ENCODE peak calls at places on chromosomes 2 and 18, in seven cellular contexts. L is uterus; M is T-helper 2 cell; T is stimulated activated CD4-positive, alpha-beta T cell treated with anti-CD3 and anti-CD28 coated beads, Interleukin-15, amount 100 ng/mL, for 24 hours; F is fibroblast of the conjunctiva; D is NCI-H1417; S is esophagus squamous epithelium. R is an unnamed sample.

GRCh38 chr2:55010915-55011314 is 39.3 kb downstream of the RTN4 start:
- DNase-seq in T (no peak), M (no peak), F (no peak), D (no peak), L (no peak), S (no peak), R (no peak)

GRCh38 chr2:105410554-105410953 is 11.7 kb upstream of the FHL2 start:
- DNase-seq in M (no peak), T (no peak), F (no peak), D (no peak), S (no peak), L (no peak), R (no peak)

GRCh38 chr2:176174850-176175728 is 13.4 kb upstream of the HOXD1 start:
- DNase-seq in M (no peak), T (peak), L (peak), D (no peak), F (no peak), S (no peak), R (no peak)

GRCh38 chr18:22185298-22185697 is 15.9 kb downstream of the GATA6 start:
- DNase-seq in D (peak), S (no peak), L (no peak), M (no peak), F (no peak), T (no peak), R (no peak)

GRCh38 chr2:72149556-72150156 is 2.0 kb upstream of the CYP26B1 start:
- DNase-seq in M (no peak), F (no peak), S (no peak), T (peak), D (no peak), L (peak), R (no peak)

GRCh38 chr2:12883911-12884310 is 167.2 kb downstream of the TRIB2 start:
- DNase-seq in L (no peak), S (no peak), M (no peak), D (no peak), T (no peak), F (no peak), R (no peak)

GRCh38 chr2:162490052-162490717 is 146.3 kb downstream of the GCA start:
- DNase-seq in S (no peak), D (no peak), L (no peak), T (no peak), M (no peak), F (no peak), R (no peak)

GRCh38 chr2:98355881-98356280 is 9.6 kb downstream of the CNGA3 start:
- DNase-seq in M (no peak), F (no peak), D (no peak), L (no peak), T (no peak), S (no peak), R (no peak)

GRCh38 chr2:46798041-46798440 is 117.6 kb downstream of the MCFD2 start:
- DNase-seq in T (no peak), M (no peak), S (no peak), F (no peak), D (no peak), L (no peak), R (no peak)

GRCh38 chr2:3456125-3456524 is 63.2 kb downstream of the ADI1 start:
- DNase-seq in S (no peak), L (no peak), T (no peak), M (no peak), F (no peak), D (no peak), R (no peak)

GRCh38 chr18:78582898-78583738 is 396.5 kb upstream of the SALL3 start:
- DNase-seq in L (no peak), S (no peak), M (no peak), D (no peak), F (no peak), T (no peak), R (no peak)

GRCh38 chr2:205903549-205904129 is 182.3 kb downstream of the INO80D start:
- DNase-seq in S (no peak), L (no peak), F (no peak), M (no peak), T (no peak), D (no peak), R (no peak)